ENCODE peak calls at places on chromosomes 13 and 19, in six cellular contexts. C is ascending aorta; N is CD8-positive, alpha-beta memory T cell; B is transverse colon; Z is CD4-positive, CD25-positive, alpha-beta regulatory T cell; M is tibial nerve. A is an unnamed sample.

GRCh38 chr13:113121183-113121927 is 1.2 kb upstream of the F10 start:
- DNase-seq in B (no peak), M (no peak), Z (no peak), C (no peak), N (no peak), A (no peak)

GRCh38 chr19:43625918-43626579 is 6.6 kb upstream of the ZNF428 start:
- DNase-seq in M (no peak), N (no peak), B (no peak), Z (peak; percentile 11), C (no peak), A (no peak)

GRCh38 chr13:69565334-69565733 is 542.3 kb upstream of the ATXN8OS start:
- DNase-seq in C (no peak), M (no peak), N (no peak), Z (no peak), B (peak; percentile 12), A (peak; percentile 54)

GRCh38 chr19:40754611-40755247 is 3.7 kb downstream of the SNRPA start:
- DNase-seq in M (no peak), C (no peak), B (peak; percentile 77), N (no peak), Z (no peak), A (no peak)

GRCh38 chr13:54945978-54946377 is 1917.4 kb downstream of the OLFM4 start:
- DNase-seq in N (no peak), B (no peak), Z (no peak), M (no peak), C (no peak), A (no peak)

GRCh38 chr13:42984691-42985090 is 7.3 kb downstream of the EPSTI1 start:
- DNase-seq in M (no peak), B (no peak), C (no peak), N (no peak), Z (no peak), A (no peak)

GRCh38 chr13:79779761-79780160 is 298.8 kb downstream of the NDFIP2 start:
- DNase-seq in B (peak; percentile 33), C (no peak), Z (no peak), N (no peak), M (peak; percentile 42), A (peak; percentile 86)

GRCh38 chr13:19587635-19588300 is 26.4 kb upstream of the TPTE2 start:
- DNase-seq in Z (peak; percentile 9), M (peak; percentile 41), B (no peak), C (no peak), N (peak; percentile 34), A (peak; percentile 66)

GRCh38 chr19:19224150-19224851 is 12.5 kb downstream of the NCAN start:
- DNase-seq in Z (no peak), N (no peak), B (no peak), C (no peak), M (no peak), A (no peak)

GRCh38 chr19:51548891-51549305 is 17.4 kb upstream of the SIGLEC6 start:
- DNase-seq in M (no peak), Z (no peak), N (no peak), B (no peak), C (no peak), A (no peak)

GRCh38 chr19:40862333-40862732 is 12.1 kb upstream of the CYP2A6 start:
- DNase-seq in B (no peak), Z (no peak), N (no peak), C (no peak), M (no peak), A (no peak)

GRCh38 chr19:5661483-5661882 is 18.8 kb downstream of the MICOS13 start:
- DNase-seq in Z (no peak), M (no peak), B (no peak), N (no peak), C (no peak), A (no peak)

GRCh38 chr19:5665781-5666513 is 14.4 kb downstream of the MICOS13 start:
- DNase-seq in M (no peak), Z (no peak), N (no peak), C (no peak), B (no peak), A (no peak)

GRCh38 chr19:5664515-5664914 is 15.8 kb downstream of the MICOS13 start:
- DNase-seq in Z (no peak), C (no peak), B (no peak), M (no peak), N (no peak), A (no peak)

GRCh38 chr19:5666921-5667610 is 13.2 kb downstream of the MICOS13 start:
- DNase-seq in N (no peak), C (no peak), B (no peak), M (no peak), Z (no peak), A (no peak)

DNA sequence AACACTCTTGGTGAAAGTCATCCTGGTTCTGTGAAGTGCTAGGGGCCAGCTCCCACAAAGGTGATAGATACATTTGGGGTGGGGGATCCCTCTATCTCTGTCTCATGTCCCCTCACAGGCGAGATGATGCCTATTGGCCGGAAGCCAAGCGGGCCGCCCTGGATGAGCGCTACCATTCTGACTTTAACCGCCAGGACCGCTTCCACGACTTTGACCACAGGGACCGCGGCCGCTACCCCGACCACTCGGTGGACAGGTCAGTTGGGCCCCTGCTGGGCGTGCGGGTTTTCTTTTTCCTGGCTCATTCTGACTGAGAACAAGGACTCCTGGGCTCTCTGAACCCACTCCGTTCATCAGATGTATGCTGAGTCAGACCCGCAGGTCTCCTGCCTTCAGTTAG is 16.4 kb downstream of the MICOS13 start:
- DNase-seq in C (no peak), N (no peak), M (no peak), B (no peak), Z (no peak), A (no peak)
- H3K36me3 ChIP-seq in C (peaks cover 98% of the 10 kb centered on the region), N (peaks cover 74% of the 10 kb centered on the region), M (peaks cover 100% of the 10 kb centered on the region), B (peaks cover 4% of the 10 kb centered on the region), Z (peaks cover 94% of the 10 kb centered on the region), A (peaks cover 4% of the 10 kb centered on the region)

GRCh38 chr19:35015576-35016351 is 14.5 kb upstream of the SCN1B start:
- DNase-seq in M (no peak), Z (no peak), C (no peak), B (no peak), N (no peak), A (no peak)
- H3K4me1 ChIP-seq in M (peaks cover 26% of the 10 kb centered on the region), Z (peaks cover 50% of the 10 kb centered on the region), C (peaks cover 4% of the 10 kb centered on the region), B (peaks cover 8% of the 10 kb centered on the region), N (peaks cover 55% of the 10 kb centered on the region), A (no peaks in the 10 kb centered on the region)

DNA sequence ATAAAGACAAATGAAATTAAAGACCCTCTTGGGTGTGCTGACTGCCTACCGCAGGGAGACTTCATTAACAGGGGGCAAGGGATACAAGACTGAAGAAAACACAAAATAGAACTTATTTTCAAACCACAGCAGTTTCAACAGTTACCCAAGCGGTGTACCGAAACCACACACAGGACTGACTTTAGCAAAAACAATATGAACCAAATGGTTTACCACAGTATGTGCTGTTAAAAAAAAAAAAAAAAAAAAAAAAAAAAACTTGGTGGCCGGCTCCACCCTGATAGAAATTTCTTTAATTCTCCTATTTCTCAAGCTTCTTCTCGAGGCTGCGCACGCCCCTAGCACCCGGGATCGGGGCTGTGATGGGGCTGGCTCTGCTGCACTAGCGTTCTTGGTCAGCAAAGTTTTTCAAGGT is 42.6 kb downstream of the KLF2 start:
- DNase-seq in M (no peak), B (no peak), C (no peak), Z (peak; percentile 64), N (peak; percentile 85), A (no peak)
- H3K36me3 ChIP-seq in M (peaks cover 13% of the 10 kb centered on the region), B (no peaks in the 10 kb centered on the region), C (no peaks in the 10 kb centered on the region), Z (no peaks in the 10 kb centered on the region), N (no peaks in the 10 kb centered on the region), A (no peaks in the 10 kb centered on the region)

DNA sequence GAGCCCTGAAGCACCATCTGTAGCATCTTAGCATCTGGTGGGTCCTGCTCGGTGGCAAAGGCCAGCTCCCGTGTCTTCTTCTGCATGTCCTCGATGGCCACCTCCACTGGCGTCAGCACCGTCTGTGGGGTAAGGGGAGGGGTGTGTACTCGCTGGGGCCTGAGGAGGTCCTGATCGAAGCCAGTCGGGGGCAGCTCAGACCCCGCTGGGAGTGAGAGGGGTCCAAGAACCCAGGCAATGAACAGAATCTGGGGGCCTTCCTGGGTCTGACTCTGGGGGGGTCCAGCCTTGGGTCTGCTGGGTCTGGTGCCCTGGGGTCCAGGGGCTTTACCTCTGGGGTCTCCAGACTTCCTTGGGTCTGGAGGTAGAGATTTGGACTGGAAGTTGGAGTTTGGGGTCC is 3.6 kb upstream of the KANK2 start:
- DNase-seq in B (no peak), C (no peak), M (no peak), Z (no peak), N (no peak), A (no peak)
- H3K4me1 ChIP-seq in B (peaks cover 5% of the 10 kb centered on the region), C (peaks cover 29% of the 10 kb centered on the region), M (peaks cover 65% of the 10 kb centered on the region), Z (peaks cover 14% of the 10 kb centered on the region), N (peaks cover 9% of the 10 kb centered on the region), A (no peaks in the 10 kb centered on the region)

GRCh38 chr19:5136060-5136855 is 167.3 kb downstream of the KDM4B start:
- DNase-seq in B (no peak), C (no peak), Z (no peak), N (no peak), M (no peak), A (no peak)
- H3K36me3 ChIP-seq in B (no peaks in the 10 kb centered on the region), C (peaks cover 71% of the 10 kb centered on the region), Z (peaks cover 29% of the 10 kb centered on the region), N (no peaks in the 10 kb centered on the region), M (peaks cover 98% of the 10 kb centered on the region), A (no peaks in the 10 kb centered on the region)

DNA sequence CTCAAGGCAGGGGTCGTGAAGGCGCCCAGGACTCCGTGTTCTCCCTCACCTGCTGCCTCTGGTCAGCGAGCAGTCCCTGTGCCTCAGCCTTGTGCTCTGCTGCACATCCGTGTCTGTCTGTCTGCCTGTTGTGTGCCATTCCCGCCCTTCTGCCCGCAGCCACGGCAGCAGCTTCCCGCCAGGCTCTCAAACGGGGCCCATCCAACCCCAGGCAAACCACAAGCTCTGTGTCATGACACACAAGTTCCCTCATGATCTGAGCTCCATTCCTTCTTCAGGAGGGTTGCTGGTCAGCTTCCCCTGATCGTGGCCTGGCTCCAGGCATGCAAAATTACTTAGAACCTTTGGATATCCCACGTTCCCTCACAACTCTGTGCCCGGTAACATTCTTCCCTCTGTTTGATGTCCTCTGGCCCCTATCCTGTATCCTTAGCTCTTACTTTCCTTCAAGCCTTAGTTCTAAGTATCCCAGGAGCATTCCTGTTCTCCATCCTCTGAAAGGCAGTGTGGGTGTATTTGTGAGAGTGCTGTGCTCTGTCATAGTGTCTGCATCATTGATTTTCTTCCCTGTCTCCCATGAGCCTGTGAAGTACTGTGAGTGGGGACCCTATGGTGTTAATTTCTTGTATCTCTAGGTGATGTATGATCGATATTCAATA is 3.2 kb downstream of the GPR183 start:
- DNase-seq in Z (no peak), B (peak; percentile 34), M (no peak), N (no peak), C (no peak), A (no peak)
- H3K4me1 ChIP-seq in Z (peaks cover 81% of the 10 kb centered on the region), B (no peaks in the 10 kb centered on the region), M (peaks cover 9% of the 10 kb centered on the region), N (peaks cover 75% of the 10 kb centered on the region), C (peaks cover 21% of the 10 kb centered on the region), A (no peaks in the 10 kb centered on the region)

DNA sequence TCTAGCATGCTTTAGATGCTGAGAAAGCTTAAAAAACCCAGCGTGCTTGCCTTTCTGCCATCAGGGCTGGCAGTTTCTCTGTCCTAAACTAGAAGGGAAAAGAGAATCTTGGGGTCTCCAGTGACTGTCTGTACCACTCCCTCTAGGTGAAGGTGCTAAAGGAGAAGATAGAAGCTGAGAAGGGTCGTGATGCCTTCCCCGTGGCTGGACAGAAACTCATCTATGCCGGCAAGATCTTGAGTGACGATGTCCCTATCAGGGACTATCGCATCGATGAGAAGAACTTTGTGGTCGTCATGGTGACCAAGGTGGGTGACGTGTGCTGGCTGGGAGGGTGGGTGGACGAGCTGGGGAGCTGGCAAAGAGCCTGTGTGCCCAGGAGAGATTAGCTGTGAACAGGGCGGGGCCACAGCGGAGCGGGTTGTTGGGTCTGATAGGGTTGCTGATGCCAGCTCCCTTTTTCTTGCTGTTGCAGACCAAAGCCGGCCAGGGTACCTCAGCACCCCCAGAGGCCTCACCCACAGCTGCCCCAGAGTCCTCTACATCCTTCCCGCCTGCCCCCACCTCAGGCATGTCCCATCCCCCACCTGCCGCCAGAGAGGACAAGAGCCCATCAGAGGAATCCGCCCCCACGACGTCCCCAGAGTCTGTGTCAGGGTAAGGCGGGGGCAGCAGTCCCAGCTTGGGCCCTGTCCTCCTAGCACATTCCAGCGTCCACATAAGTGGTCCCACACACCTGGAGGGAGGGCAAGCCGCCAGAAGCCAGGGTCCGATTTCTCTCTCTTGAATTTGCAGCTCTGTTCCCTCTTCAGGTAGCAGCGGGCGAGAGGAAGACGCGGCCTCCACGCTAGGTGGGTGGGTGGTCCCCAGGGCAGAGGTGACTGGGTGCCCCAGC is 2.3 kb downstream of the RAD23A start:
- DNase-seq in Z (no peak), M (no peak), B (no peak), C (no peak), N (no peak), A (no peak)
- H3K36me3 ChIP-seq in Z (peaks cover 58% of the 10 kb centered on the region), M (peaks cover 76% of the 10 kb centered on the region), B (no peaks in the 10 kb centered on the region), C (peaks cover 69% of the 10 kb centered on the region), N (peaks cover 60% of the 10 kb centered on the region), A (peaks cover 5% of the 10 kb centered on the region)